ENCODE peak calls at places on chromosomes 6 and 20, in ten cellular contexts. T is NB4; A is astrocyte; Y is effector memory CD8-positive, alpha-beta T cell; X is activated T-helper 1 cell treated with anti-CD3 and anti-CD28 coated beads, Interleukin-12 subunit alpha, Interleukin-12 subunit beta, Interleukin-2, Interleukin-4 antibody, amounts not matched to agents 30 ng/mL and 10 ng/mL and 1 ng/mL, durations not matched to agents 14 hours and 24 hours and 36 hours; M is NCI-H1048; H is cardiac fibroblast; D is spleen; N is breast epithelium; E is AG10803. G is an unnamed sample.

GRCh38 chr20:51529027-51529749 is 13.3 kb downstream of the NFATC2 start:
- DNase-seq in T (no peak), E (peak; percentile 87), N (no peak), H (peak; percentile 63), M (no peak), X (no peak), A (peak; percentile 48), Y (peak; percentile 52), D (no peak), G (peak; percentile 50)

GRCh38 chr20:58078741-58079522 is 149.5 kb downstream of the ANKRD60 start:
- DNase-seq in H (peak; percentile 13), M (no peak), Y (no peak), X (no peak), E (peak; percentile 70), A (peak; percentile 86), T (no peak), D (no peak), N (peak; percentile 13), G (peak; percentile 84)

GRCh38 chr20:3671986-3672863 is 9.0 kb upstream of the GFRA4 start:
- DNase-seq in Y (no peak), H (no peak), T (no peak), M (no peak), A (no peak), X (no peak), D (no peak), N (no peak), E (no peak), G (no peak)

GRCh38 chr6:21679761-21680265 is 86.3 kb downstream of the SOX4 start:
- DNase-seq in E (peak; percentile 86), X (no peak), M (no peak), T (no peak), D (no peak), N (no peak), H (peak; percentile 86), Y (no peak), A (peak; percentile 98), G (no peak)

GRCh38 chr6:111256646-111257045 is 169.3 kb downstream of the SLC16A10 start:
- DNase-seq in H (no peak), Y (no peak), E (no peak), N (no peak), D (no peak), M (no peak), X (no peak), A (no peak), T (no peak), G (no peak)

GRCh38 chr6:4344317-4344899 is 209.0 kb upstream of the ECI2 start:
- DNase-seq in X (no peak), N (no peak), T (peak; percentile 87), H (no peak), M (no peak), E (peak; percentile 30), A (no peak), D (no peak), Y (no peak), G (no peak)

GRCh38 chr6:30507849-30508843 is 18.8 kb downstream of the HLA-E start:
- DNase-seq in E (no peak), M (no peak), T (peak; percentile 57), X (no peak), A (no peak), D (no peak), N (no peak), H (no peak), Y (no peak), G (no peak)

GRCh38 chr6:88596801-88597200 is 366.6 kb downstream of the RNGTT start:
- DNase-seq in Y (no peak), H (no peak), D (no peak), T (no peak), X (no peak), E (no peak), M (no peak), A (no peak), N (no peak), G (no peak)

GRCh38 chr6:103036846-103037245 is 1643.3 kb downstream of the GRIK2 start:
- DNase-seq in Y (no peak), N (no peak), M (no peak), A (no peak), E (no peak), H (no peak), D (no peak), X (no peak), T (no peak), G (no peak)

GRCh38 chr6:135496805-135497411 is 632 bp downstream of the AHI1 start:
- DNase-seq in D (no peak), A (no peak), T (no peak), M (no peak), H (peak; percentile 10), X (no peak), Y (no peak), E (no peak), N (no peak), G (no peak)

GRCh38 chr6:135362124-135362523 is 135.4 kb downstream of the AHI1 start:
- DNase-seq in M (no peak), X (no peak), T (no peak), E (no peak), N (no peak), A (no peak), D (no peak), Y (no peak), H (no peak), G (no peak)

GRCh38 chr20:39773380-39774000 is 811.3 kb downstream of the DHX35 start:
- DNase-seq in A (peak; percentile 23), X (no peak), N (no peak), M (no peak), H (peak; percentile 8), T (no peak), Y (no peak), D (no peak), E (peak; percentile 3), G (no peak)

GRCh38 chr6:134240664-134241431 is 77.1 kb downstream of the SGK1 start:
- DNase-seq in T (peak; percentile 65), E (no peak), N (peak; percentile 51), H (no peak), M (no peak), X (peak; percentile 61), A (no peak), Y (peak; percentile 62), D (peak; percentile 93), G (no peak)

GRCh38 chr20:48891235-48892048 is 30.1 kb upstream of the ARFGEF2 start:
- DNase-seq in Y (no peak), E (no peak), A (no peak), X (no peak), N (no peak), H (no peak), T (no peak), M (no peak), D (no peak), G (no peak)

GRCh38 chr6:71403422-71404134 is 115.0 kb downstream of the OGFRL1 start:
- DNase-seq in A (no peak), Y (no peak), X (no peak), T (no peak), H (peak; percentile 61), D (no peak), N (no peak), M (no peak), E (no peak), G (no peak)

G was measured in cardiac muscle cell.